ENCODE peak calls at places on chromosomes 3 and 15, in seven cellular contexts. L is stimulated activated CD4-positive, alpha-beta T cell treated with anti-CD3 and anti-CD28 coated beads, TNF-alpha, amount 100 ng/mL, for 1 hour; D is A549; T is activated naive CD4-positive, alpha-beta T cell treated with Interleukin-2 at 50 U/mL for 16 hours; Z is NCI-H226; U is posterior vena cava; I is T-cell. P is an unnamed sample.

GRCh38 chr15:62369454-62369853 is 204.4 kb upstream of the C2CD4B start:
- DNase-seq in L (no peak), T (no peak), D (no peak), I (no peak), Z (no peak), U (no peak), P (no peak)

GRCh38 chr3:59186735-59187134 is 136.9 kb upstream of the CFAP20DC start:
- DNase-seq in T (no peak), L (no peak), I (no peak), Z (no peak), D (no peak), U (no peak), P (no peak)

GRCh38 chr3:95923496-95924210 is 890.7 kb upstream of the EPHA6 start:
- DNase-seq in Z (peak; percentile 78), T (peak; percentile 2), D (peak; percentile 32), I (no peak), U (no peak), L (no peak), P (peak; percentile 52)

GRCh38 chr15:95416576-95416975 is 913.9 kb upstream of the NR2F2 start:
- DNase-seq in D (no peak), Z (no peak), L (no peak), T (no peak), I (no peak), U (no peak), P (no peak)

GRCh38 chr3:44058022-44058867 is 183.4 kb upstream of the TOPAZ1 start:
- DNase-seq in I (no peak), T (no peak), U (no peak), D (no peak), Z (no peak), L (peak; percentile 10), P (no peak)

GRCh38 chr15:80234883-80235282 is 17.1 kb downstream of the CTXND1 start:
- DNase-seq in L (no peak), T (peak; percentile 47), D (peak; percentile 58), I (peak; percentile 3), U (no peak), Z (no peak), P (peak; percentile 30)

GRCh38 chr3:126816956-126817777 is 113.1 kb downstream of the CHCHD6 start:
- DNase-seq in T (no peak), Z (no peak), I (no peak), D (no peak), L (no peak), U (no peak), P (no peak)

GRCh38 chr3:15040844-15041243 is 24.3 kb downstream of the MRPS25 start:
- DNase-seq in U (no peak), I (no peak), D (no peak), Z (no peak), L (no peak), T (no peak), P (no peak)

GRCh38 chr3:105367063-105367405 is 325 bp downstream of the ALCAM start:
- DNase-seq in T (peak; percentile 34), Z (no peak), D (no peak), U (peak; percentile 84), L (no peak), I (no peak), P (peak; percentile 31)

GRCh38 chr15:40042791-40043320 is 3.9 kb upstream of the SRP14 start:
- DNase-seq in T (no peak), I (no peak), U (peak; percentile 36), L (no peak), Z (no peak), D (no peak), P (no peak)

GRCh38 chr15:51499379-51499976 is 123.1 kb downstream of the DMXL2 start:
- DNase-seq in Z (peak; percentile 49), U (no peak), D (peak; percentile 73), T (no peak), L (no peak), I (no peak), P (no peak)

GRCh38 chr15:74541494-74542191 is 623 bp downstream of the ARID3B start:
- DNase-seq in Z (no peak), L (peak; percentile 24), I (peak; percentile 56), U (no peak), D (no peak), T (peak; percentile 76), P (peak; percentile 38)

GRCh38 chr15:72130272-72130671 is 12.1 kb downstream of the SENP8 start:
- DNase-seq in I (no peak), D (no peak), T (no peak), Z (no peak), U (no peak), L (no peak), P (no peak)

GRCh38 chr3:188759516-188760005 is 412.2 kb upstream of the TPRG1 start:
- DNase-seq in T (no peak), L (no peak), I (no peak), Z (no peak), D (no peak), U (no peak), P (no peak)

GRCh38 chr15:95105229-95105628 is 873.9 kb downstream of the MCTP2 start:
- DNase-seq in I (no peak), U (no peak), T (no peak), L (no peak), Z (peak; percentile 79), D (no peak), P (no peak)

GRCh38 chr3:125585595-125586223 is 9.6 kb downstream of the OSBPL11 start:
- DNase-seq in L (no peak), D (peak; percentile 64), Z (peak; percentile 41), I (no peak), T (peak; percentile 45), U (no peak), P (peak; percentile 45)

P was measured in lung.